ENCODE peak calls at places on chromosomes 5 and 9, in five cellular contexts. T is fibroblast of lung, Y is GM23248, C is MM.1S, J is H9. W is an unnamed sample. For H3K79me2, the result is how much of the 10 kb centered on the place peaks cover.

GRCh38 chr5:26894719-26895263 is 143.6 kb downstream of the CDH9 start:
- DNase-seq in Y (no peak), T (peak), C (no peak), J (no peak), W (no peak)

GRCh38 chr9:89174291-89174690 is 4.3 kb downstream of the SHC3 start:
- DNase-seq in T (no peak), J (no peak), C (no peak), Y (no peak), W (no peak)

GRCh38 chr5:112511920-112512319 is 92.8 kb upstream of the EPB41L4A start:
- DNase-seq in T (no peak), C (no peak), Y (no peak), J (no peak), W (no peak)

GRCh38 chr9:69549310-69550202 is 122.6 kb downstream of the APBA1 start:
- DNase-seq in Y (peak), C (peak), T (peak), J (no peak), W (no peak)

GRCh38 chr5:167822241-167822640 is 469.2 kb upstream of the WWC1 start:
- DNase-seq in Y (no peak), T (peak), J (no peak), C (no peak), W (no peak)

GRCh38 chr5:178111925-178112324 is 1.4 kb upstream of the N4BP3 start:
- DNase-seq in J (no peak), Y (peak), C (no peak), T (no peak), W (no peak)

GRCh38 chr5:118326496-118327045 is 661.8 kb downstream of the DTWD2 start:
- DNase-seq in J (no peak), C (no peak), Y (no peak), T (peak), W (no peak)

GRCh38 chr9:78443946-78444345 is 147.0 kb downstream of the PSAT1 start:
- DNase-seq in Y (peak), C (no peak), J (no peak), T (no peak), W (no peak)

GRCh38 chr5:140242099-140242498 is 60.8 kb downstream of the PFDN1 start:
- DNase-seq in J (peak), T (no peak), C (no peak), Y (peak), W (no peak)

GRCh38 chr5:65142511-65143011 is 339.2 kb downstream of the ADAMTS6 start:
- DNase-seq in Y (peak), C (no peak), J (peak), T (peak), W (no peak)

GRCh38 chr9:120609636-120610035 is 29.7 kb upstream of the CDK5RAP2 start:
- DNase-seq in T (peak), Y (no peak), C (no peak), J (no peak), W (no peak)

GRCh38 chr9:112755059-112755458 is 4.5 kb downstream of the SNX30 start:
- DNase-seq in T (no peak), C (no peak), J (no peak), Y (peak), W (no peak)

GRCh38 chr9:78612089-78612488 is 315.2 kb downstream of the PSAT1 start:
- DNase-seq in J (no peak), Y (peak), T (peak), C (no peak), W (no peak)

GRCh38 chr9:84405666-84406065 is 65.1 kb upstream of the SLC28A3 start:
- DNase-seq in T (no peak), Y (no peak), J (no peak), C (no peak), W (no peak)

GRCh38 chr5:57824047-57824446 is 341.4 kb upstream of the ACTBL2 start:
- DNase-seq in J (no peak), Y (peak), T (peak), C (no peak), W (no peak)

GRCh38 chr9:94912700-94913249 is 186.3 kb downstream of the AOPEP start:
- DNase-seq in Y (peak), J (no peak), T (peak), C (no peak), W (no peak)

GRCh38 chr5:113294341-113295110 is 140.3 kb downstream of the TSSK1B start:
- DNase-seq in J (peak), C (peak), Y (peak), T (peak), W (no peak)

DNA sequence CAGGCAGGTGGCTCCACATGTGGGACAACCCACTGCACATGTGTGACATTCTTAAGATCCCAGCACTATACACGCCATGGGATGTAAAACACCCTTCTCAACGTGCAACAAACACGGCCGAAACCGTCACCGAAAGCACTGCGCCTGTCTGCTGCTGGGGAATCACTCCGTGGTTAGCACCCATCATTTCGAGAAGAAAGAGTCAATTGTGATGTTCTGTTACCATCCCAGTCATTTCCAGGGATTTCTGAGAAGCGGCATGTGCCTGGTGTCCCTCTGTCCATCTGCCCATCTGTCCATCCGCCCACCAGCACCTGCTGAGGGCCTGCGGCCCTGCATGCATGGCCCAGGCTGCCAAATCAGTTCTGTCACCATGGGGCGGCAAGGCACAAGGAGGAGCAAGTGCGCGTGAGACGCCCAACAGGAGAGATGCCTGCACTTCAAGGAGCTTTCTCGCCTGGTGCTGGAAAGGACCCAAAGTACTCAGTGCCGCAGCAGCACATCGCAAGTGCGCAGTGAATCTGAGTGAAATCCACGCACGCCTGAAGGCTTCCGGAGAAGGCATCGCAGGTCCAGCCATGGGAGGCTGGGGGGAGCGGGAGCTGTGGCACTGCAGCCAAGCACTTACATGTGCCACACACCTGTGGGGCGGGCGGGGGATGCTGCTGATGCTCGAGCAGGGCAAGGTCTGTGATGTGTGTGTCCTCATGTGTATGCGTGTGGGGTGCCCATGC is 38.0 kb downstream of the VAV2 start:
- DNase-seq in J (no peak), T (no peak), C (no peak), Y (no peak), W (no peak)
- H3K79me2 ChIP-seq in J (under half), T (under half), C (under half), Y (half or more), W (under half)

GRCh38 chr5:32419791-32420190 is 24.7 kb downstream of the ZFR start:
- DNase-seq in J (no peak), Y (peak), T (no peak), C (no peak), W (no peak)

GRCh38 chr5:32421075-32421474 is 23.5 kb downstream of the ZFR start:
- DNase-seq in C (peak), T (peak), J (no peak), Y (no peak), W (no peak)

GRCh38 chr5:32420506-32420905 is 24.0 kb downstream of the ZFR start:
- DNase-seq in T (peak), J (no peak), Y (peak), C (no peak), W (no peak)

GRCh38 chr5:32426440-32427151 is 17.9 kb downstream of the ZFR start:
- DNase-seq in T (no peak), Y (no peak), C (no peak), J (no peak), W (no peak)

GRCh38 chr5:32422697-32423096 is 21.8 kb downstream of the ZFR start:
- DNase-seq in Y (no peak), C (no peak), T (no peak), J (no peak), W (no peak)
- H3K79me2 ChIP-seq in Y (half or more), C (half or more), T (half or more), J (under half), W (half or more)

GRCh38 chr5:95923918-95924559 is 37.6 kb downstream of the ELL2 start:
- DNase-seq in J (no peak), Y (no peak), T (no peak), C (peak), W (no peak)

GRCh38 chr5:95925345-95925744 is 36.3 kb downstream of the ELL2 start:
- DNase-seq in Y (no peak), J (no peak), C (no peak), T (no peak), W (no peak)

GRCh38 chr5:95927927-95928723 is 33.5 kb downstream of the ELL2 start:
- DNase-seq in J (no peak), Y (peak), T (no peak), C (peak), W (peak)

GRCh38 chr5:95924720-95925119 is 36.9 kb downstream of the ELL2 start:
- DNase-seq in C (peak), J (no peak), T (no peak), Y (no peak), W (no peak)

GRCh38 chr5:95925939-95926338 is 35.7 kb downstream of the ELL2 start:
- DNase-seq in J (no peak), Y (no peak), C (peak), T (no peak), W (no peak)
- H3K79me2 ChIP-seq in J (under half), Y (half or more), C (half or more), T (half or more), W (under half)

GRCh38 chr5:74477761-74478160 is 162.8 kb downstream of the ENC1 start:
- DNase-seq in Y (no peak), J (no peak), T (no peak), C (no peak), W (no peak)

GRCh38 chr5:74471875-74472274 is 168.7 kb downstream of the ENC1 start:
- DNase-seq in J (no peak), T (peak), Y (peak), C (no peak), W (no peak)

GRCh38 chr5:74477082-74477453 is 163.5 kb downstream of the ENC1 start:
- DNase-seq in C (no peak), T (no peak), Y (no peak), J (no peak), W (no peak)

GRCh38 chr5:74478328-74478727 is 162.2 kb downstream of the ENC1 start:
- DNase-seq in Y (no peak), J (no peak), C (no peak), T (no peak), W (no peak)

DNA sequence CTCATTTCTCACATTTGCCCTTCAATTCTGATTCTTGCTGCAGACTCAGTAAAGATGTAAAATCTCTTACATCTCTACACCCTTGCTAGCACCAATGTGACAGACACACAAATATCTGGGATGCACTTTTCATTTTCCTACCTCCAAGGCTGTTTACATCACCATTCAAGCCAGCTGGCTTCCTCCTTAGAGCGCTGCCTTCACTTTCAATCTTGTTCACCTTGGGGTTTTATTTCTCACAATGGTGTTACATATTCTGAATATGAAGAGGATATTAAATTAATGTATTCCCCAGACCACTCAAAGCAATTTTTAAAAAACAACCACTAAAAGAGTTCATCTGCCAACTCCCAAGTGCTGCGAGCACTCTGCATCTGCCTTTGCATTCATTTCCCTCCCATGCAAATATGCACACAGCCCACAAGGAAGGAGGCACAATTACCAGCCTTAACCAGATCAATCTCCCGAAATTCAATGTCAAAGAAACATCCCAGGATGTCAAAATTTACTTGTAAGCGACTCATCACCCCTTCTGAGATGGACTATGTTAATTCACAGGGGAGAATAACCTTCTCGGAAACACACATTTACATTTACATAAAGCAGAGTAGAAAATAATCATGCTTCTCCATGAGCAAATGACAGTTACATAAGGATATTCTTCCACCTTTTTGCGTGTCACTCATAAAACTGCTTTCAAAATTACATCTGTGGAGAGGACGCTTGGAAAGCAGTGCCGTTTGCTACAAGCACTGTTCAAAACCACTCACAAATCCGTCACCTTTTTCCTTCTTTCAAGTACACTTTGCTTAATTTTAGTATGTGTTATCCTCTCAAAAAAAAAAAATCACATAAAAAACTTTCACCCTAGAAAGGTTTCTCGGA is 164.1 kb downstream of the ENC1 start:
- DNase-seq in T (no peak), C (no peak), J (no peak), Y (no peak), W (no peak)
- H3K79me2 ChIP-seq in T (under half), C (under half), J (under half), Y (under half), W (under half)

GRCh38 chr5:77733130-77733529 is 43.0 kb downstream of the TBCA start:
- DNase-seq in T (no peak), J (no peak), Y (no peak), C (no peak), W (no peak)
- H3K79me2 ChIP-seq in T (under half), J (under half), Y (half or more), C (half or more), W (half or more)

GRCh38 chr5:78574157-78574673 is 74.4 kb downstream of the LHFPL2 start:
- DNase-seq in Y (no peak), T (no peak), C (no peak), J (no peak), W (no peak)
- H3K79me2 ChIP-seq in Y (under half), T (under half), C (under half), J (under half), W (under half)

W was measured in DND-41.